ENCODE peak calls at places on chromosome 1, in four cellular contexts. T is IMR-90, B is mesendoderm, Q is neuronal stem cell. G is an unnamed sample.

GRCh38 chr1:181397841-181398240 is 85.5 kb upstream of the CACNA1E start:
- DNase-seq in T (no peak), B (no peak), Q (no peak), G (no peak)

GRCh38 chr1:1282998-1283397 is 2.8 kb downstream of the SCNN1D start:
- DNase-seq in T (peak), B (no peak), Q (no peak), G (peak)

GRCh38 chr1:31327381-31327780 is 30.5 kb downstream of the ZCCHC17 start:
- DNase-seq in T (peak), B (no peak), Q (no peak), G (peak)

GRCh38 chr1:182601416-182601786 is 2.8 kb downstream of the RGS16 start:
- DNase-seq in T (peak), B (peak), Q (peak), G (peak)

GRCh38 chr1:56068908-56069307 is 510.5 kb downstream of the PLPP3 start:
- DNase-seq in T (peak), B (no peak), Q (no peak), G (no peak)

GRCh38 chr1:53408013-53408754 is 51.0 kb upstream of the DMRTB1 start:
- DNase-seq in T (peak), B (no peak), Q (no peak), G (no peak)

GRCh38 chr1:234692961-234693360 is 83.0 kb upstream of the IRF2BP2 start:
- DNase-seq in T (no peak), B (no peak), Q (no peak), G (no peak)

GRCh38 chr1:178784131-178784536 is 59.1 kb downstream of the RALGPS2 start:
- DNase-seq in T (no peak), B (no peak), Q (no peak), G (no peak)

GRCh38 chr1:7292714-7293419 is 478.2 kb upstream of the VAMP3 start:
- DNase-seq in T (no peak), B (no peak), Q (no peak), G (no peak)

GRCh38 chr1:178494569-178494971 is 2.2 kb downstream of the CLEC20A start:
- DNase-seq in T (no peak), B (no peak), Q (no peak), G (no peak)

GRCh38 chr1:161266836-161267235 is 8.3 kb downstream of the PCP4L1 start:
- DNase-seq in T (no peak), B (no peak), Q (no peak), G (no peak)

GRCh38 chr1:183942933-183943693 is 94.4 kb downstream of the COLGALT2 start:
- DNase-seq in T (peak), B (peak), Q (peak), G (peak)

GRCh38 chr1:38013027-38013588 is 574 bp downstream of the UTP11 start:
- DNase-seq in T (peak), B (peak), Q (no peak), G (peak)

GRCh38 chr1:15453773-15454172 is 2.8 kb upstream of the CELA2A start:
- DNase-seq in T (peak), B (no peak), Q (no peak), G (no peak)

GRCh38 chr1:106681939-106682522 is 374.4 kb upstream of the PRMT6 start:
- DNase-seq in T (no peak), B (no peak), Q (no peak), G (no peak)

GRCh38 chr1:221740941-221741363 is 937 bp downstream of the DUSP10 start:
- DNase-seq in T (peak), B (no peak), Q (no peak), G (no peak)

GRCh38 chr1:43067856-43068751 is 104.0 kb downstream of the EBNA1BP2 start:
- DNase-seq in T (no peak), B (no peak), Q (no peak), G (no peak)

GRCh38 chr1:57204942-57205787 is 218.7 kb downstream of the DAB1 start:
- DNase-seq in T (no peak), B (peak), Q (peak), G (no peak)

GRCh38 chr1:93154898-93155297 is 25.3 kb downstream of the TMED5 start:
- DNase-seq in T (no peak), B (no peak), Q (no peak), G (no peak)

GRCh38 chr1:204074274-204075115 is 1.6 kb downstream of the SOX13 start:
- DNase-seq in T (peak), B (peak), Q (peak), G (peak)

GRCh38 chr1:109732390-109732763 is 8.5 kb downstream of the GSTM3 start:
- DNase-seq in T (no peak), B (no peak), Q (no peak), G (peak)

GRCh38 chr1:117232551-117232950 is 21.8 kb upstream of the VTCN1 start:
- DNase-seq in T (no peak), B (no peak), Q (no peak), G (no peak)

GRCh38 chr1:31771891-31772668 is 7.9 kb upstream of the ADGRB2 start:
- DNase-seq in T (peak), B (no peak), Q (no peak), G (no peak)

GRCh38 chr1:151988405-151988851 is 5.2 kb downstream of the S100A10 start:
- DNase-seq in T (peak), B (peak), Q (no peak), G (peak)

GRCh38 chr1:180027949-180028445 is 73.4 kb downstream of the CEP350 start:
- DNase-seq in T (peak), B (no peak), Q (no peak), G (peak)

GRCh38 chr1:3031401-3032221 is 10.3 kb downstream of the ACTRT2 start:
- DNase-seq in T (no peak), B (no peak), Q (no peak), G (no peak)

GRCh38 chr1:38151399-38151798 is 104.8 kb upstream of the POU3F1 start:
- DNase-seq in T (no peak), B (no peak), Q (no peak), G (no peak)

GRCh38 chr1:94925561-94926364 is 1.1 kb downstream of the CNN3 start:
- DNase-seq in T (peak), B (peak), Q (peak), G (peak)

GRCh38 chr1:41498809-41499208 is 14.3 kb upstream of the EDN2 start:
- DNase-seq in T (peak), B (no peak), Q (no peak), G (no peak)

GRCh38 chr1:119713538-119714456 is 2.1 kb downstream of the PHGDH start:
- DNase-seq in T (peak), B (peak), Q (peak), G (no peak)

GRCh38 chr1:182367928-182368327 is 23.7 kb downstream of the GLUL start:
- DNase-seq in T (no peak), B (no peak), Q (no peak), G (no peak)

DNA sequence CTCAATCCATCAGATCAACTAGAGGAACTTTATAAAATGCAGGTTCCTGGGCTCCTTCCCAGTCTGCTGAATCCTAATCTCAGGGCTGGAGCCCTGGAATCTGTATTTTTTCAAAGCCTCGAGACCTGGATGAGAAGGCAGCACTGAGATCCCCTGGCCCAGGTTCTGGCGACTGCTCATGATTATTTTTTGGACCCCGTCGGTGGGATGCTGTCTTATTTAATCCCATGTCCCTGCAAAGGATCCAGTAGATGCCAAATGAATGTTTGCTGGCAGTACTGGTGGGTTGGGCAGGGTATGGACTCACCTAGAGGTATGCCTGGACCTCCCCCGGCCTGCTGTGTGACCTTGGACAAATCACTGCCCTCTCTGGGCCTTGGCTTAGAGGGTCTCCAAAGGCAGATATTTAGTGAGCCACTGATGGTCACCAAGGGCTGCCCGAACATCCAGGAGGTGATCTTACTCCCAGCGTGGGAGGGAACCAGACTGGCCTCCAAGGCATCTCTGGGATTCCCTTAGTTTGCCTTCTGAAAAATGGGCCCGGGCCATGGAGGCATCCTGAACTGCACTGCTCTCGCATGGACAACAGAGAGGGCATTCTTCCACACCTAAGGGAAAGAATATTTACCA is 91.6 kb upstream of the RUNX3 start:
- DNase-seq in T (no peak), B (peak), Q (no peak), G (no peak)
- H2BK120ac ChIP-seq in T (peak), B (no peak), Q (no peak), G (no peak)

GRCh38 chr1:202710070-202711025 is at the start of gene SYT2:
- DNase-seq in T (no peak), B (peak), Q (peak), G (no peak)
- H3K18ac ChIP-seq in T (no peak), B (peak), Q (peak), G (no peak)

DNA sequence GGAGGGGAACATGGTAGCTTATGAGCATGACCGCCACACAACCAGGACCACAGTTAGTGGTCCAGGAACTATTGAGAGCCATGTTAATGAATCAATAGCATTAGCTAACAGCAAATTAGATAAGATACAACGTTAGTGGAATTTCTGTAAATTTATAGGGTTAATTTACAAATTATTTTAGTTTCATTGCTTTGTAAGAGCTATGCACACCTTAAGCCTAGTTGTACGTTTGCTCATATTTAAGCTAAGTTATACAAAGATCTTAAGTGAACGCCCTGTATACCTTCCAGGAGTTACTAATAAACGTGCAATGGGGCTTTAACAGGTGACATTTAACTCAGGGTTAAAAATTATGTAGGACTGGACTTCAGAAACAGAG is 749 bp downstream of the EXOSC10 start:
- DNase-seq in T (no peak), B (peak), Q (no peak), G (no peak)
- H3K4ac ChIP-seq in T (peak), B (no peak), Q (no peak), G (peak)

DNA sequence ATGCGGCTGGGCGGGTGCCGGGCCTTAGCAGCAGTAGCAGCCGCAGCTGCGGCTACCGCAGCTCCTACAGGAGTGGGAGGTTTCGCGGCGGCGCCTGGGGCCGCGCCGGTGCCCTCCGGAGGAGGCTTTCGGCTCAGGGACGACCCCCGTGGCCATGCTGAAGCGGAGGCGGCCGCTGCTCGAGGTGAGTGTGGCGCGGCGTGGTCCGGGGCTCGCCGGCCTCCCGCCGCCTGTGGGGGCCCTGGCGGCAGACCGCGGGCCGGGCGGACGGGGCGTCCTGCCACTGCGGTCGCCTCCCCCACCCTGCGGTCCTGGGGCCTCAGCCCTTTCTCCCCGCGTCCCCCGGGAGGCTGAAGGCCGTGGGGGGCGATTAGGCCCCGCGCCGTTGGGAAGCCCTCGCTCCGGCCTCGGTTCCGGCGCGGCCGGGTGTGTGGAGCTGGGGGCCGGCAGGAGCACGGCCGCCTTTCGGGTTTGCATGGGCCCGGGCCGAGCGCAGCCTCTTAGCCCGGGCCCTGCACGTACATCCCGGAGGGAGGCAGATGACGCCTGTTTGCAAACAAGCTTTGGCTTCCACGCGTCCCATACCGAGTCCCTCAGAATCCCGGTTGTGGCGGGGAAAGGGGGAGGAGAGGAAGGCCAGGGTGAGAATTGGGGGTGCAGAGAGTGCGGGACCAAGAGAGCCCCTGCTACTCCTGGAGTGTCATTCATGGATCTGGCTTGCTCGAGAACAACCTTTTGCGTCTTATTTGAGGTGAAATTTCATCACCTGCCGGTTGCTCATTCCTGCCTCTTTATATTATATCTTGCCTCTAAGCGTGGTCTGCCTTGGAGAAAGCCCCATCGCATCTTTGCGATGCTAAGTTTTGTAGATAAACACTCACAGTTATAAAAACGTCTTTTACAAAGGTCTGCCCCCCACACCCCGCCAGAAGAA is 598 bp downstream of the ZFYVE9 start:
- DNase-seq in T (peak), B (peak), Q (peak), G (peak)
- H2BK120ac ChIP-seq in T (peak), B (no peak), Q (peak), G (peak)

DNA sequence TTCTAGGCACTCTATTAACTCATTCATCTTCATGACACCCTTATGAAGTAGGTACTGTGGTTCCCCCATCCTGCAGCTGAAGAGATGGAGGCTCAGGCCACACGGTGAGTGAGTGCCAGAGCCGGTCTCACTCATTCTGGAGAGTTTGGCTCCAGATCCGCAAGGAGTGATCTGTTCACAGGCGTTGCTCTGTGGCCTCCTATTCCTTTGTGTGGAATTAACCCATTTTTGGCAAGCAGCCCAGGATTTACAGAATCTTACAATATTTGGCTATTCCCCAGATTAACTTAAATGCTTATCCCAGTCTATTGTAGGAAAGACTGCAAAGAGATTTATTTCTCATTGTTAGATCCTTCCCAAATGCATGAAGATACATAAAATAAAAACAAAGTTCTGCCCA is 29.6 kb downstream of the KIAA0040 start:
- DNase-seq in T (no peak), B (no peak), Q (no peak), G (no peak)
- H3K18ac ChIP-seq in T (no peak), B (no peak), Q (no peak), G (no peak)

DNA sequence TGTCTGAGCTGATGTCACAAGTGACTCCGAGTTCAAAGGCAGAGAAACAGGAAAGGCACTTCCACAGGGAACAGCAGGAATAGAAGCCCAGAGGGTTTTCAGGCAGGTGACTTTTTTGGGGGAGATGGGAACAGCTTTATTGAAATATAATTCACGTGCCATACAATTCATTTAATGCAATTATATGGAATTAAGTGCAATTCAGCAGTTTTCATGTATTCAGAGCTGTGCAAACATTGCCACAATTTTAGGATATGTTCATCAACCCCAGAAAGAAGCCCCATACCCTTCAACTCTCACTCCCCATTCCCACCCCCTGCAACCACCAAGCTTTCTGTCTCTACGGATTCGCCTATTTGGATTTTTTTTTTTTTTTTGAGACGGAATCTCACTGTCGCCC is 17.0 kb downstream of the KCNAB2 start:
- DNase-seq in T (no peak), B (no peak), Q (no peak), G (no peak)
- H3K4ac ChIP-seq in T (no peak), B (no peak), Q (no peak), G (no peak)

DNA sequence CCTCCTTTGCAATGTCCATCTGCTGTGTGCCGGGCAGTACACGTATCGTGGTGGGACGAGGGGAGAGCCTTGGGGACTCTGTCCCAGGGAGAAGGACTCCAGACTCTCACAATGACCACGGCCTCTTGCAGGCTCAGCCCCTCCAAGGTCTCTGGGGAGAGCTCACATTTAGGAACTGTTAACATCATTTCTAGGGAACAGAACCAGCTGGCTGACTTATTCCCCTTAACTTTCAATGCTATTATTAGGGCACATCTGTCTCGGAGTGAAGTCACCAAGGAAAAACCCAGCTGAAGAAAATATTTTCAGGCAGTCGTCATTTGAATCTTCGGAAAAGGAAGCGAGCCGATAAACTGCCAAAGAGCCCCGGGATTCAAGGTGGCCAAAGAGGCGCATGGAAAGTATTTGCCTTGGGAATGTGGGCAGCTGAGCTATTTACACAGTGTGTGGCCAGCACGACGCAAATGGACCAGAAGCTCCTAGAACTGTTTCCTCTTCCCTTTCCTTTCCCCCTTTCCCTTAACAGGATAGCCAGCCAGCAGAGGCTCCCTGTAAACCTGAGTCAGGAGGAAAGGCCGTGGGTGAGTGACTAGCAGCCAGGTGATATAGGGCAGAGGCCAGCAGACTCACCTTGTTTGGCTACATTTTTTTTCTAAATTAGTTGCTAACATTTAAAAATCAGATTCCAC is 74.5 kb downstream of the ITPKB start:
- DNase-seq in T (peak), B (peak), Q (no peak), G (peak)
- H2BK120ac ChIP-seq in T (peak), B (no peak), Q (no peak), G (no peak)

DNA sequence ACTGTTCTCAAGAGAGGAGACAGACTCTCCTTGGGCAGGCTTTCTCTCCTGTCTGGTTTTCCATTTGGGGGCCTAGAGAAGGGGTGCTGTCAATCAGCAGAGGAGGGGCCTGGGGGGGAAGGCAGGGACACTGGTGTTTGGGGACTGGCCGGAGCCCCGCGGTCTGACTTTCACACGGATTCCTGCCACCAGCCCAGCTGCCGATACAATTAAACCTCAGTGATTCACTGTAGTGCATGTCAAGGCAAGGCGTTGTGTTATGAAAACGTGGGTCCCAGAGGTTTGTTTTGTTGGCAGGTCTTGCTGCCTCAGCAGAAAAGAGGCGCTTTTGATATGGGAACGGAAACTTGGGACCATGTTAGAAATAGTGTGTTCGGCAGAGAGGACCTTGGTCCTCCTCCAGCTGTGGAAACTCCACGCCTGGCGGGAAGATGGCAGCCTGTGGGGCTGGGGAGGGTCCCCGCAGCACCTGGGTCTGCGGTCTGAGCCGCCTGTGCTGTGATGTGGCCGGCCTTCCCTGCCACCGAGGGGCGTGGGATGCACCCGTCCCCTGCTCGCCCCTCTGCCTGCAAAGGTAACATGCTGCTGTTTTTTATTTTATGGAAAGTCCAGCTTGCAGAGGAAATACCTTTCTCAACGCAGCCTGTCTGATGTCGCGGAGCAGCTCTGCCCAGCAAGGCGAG is 47.6 kb downstream of the SPSB1 start:
- DNase-seq in T (peak), B (no peak), Q (no peak), G (no peak)
- H3K18ac ChIP-seq in T (no peak), B (no peak), Q (no peak), G (no peak)

GRCh38 chr1:26277261-26277661 is 2.6 kb upstream of the SH3BGRL3 start:
- DNase-seq in T (no peak), B (no peak), Q (no peak), G (no peak)

GRCh38 chr1:26278303-26278702 is 1.6 kb upstream of the SH3BGRL3 start:
- DNase-seq in T (peak), B (no peak), Q (no peak), G (no peak)

GRCh38 chr1:26278835-26279597 is 870 bp upstream of the SH3BGRL3 start:
- DNase-seq in T (peak), B (no peak), Q (no peak), G (peak)

GRCh38 chr1:26276432-26276838 is 3.5 kb upstream of the SH3BGRL3 start:
- DNase-seq in T (no peak), B (no peak), Q (no peak), G (no peak)

GRCh38 chr1:26277719-26278118 is 2.2 kb upstream of the SH3BGRL3 start:
- DNase-seq in T (no peak), B (no peak), Q (no peak), G (no peak)
- H3K4ac ChIP-seq in T (peak), B (no peak), Q (no peak), G (no peak)

G was measured in trophoblast cell.